ENCODE peak calls at places on chromosomes 1 and 21, in six cellular contexts. R is K562, C is H1, H is NB4, J is adrenal gland, N is esophagus muscularis mucosa. X is an unnamed sample.
A peak's percentile ranks its signal among the peaks of the same experiment; 100 is the strongest.

GRCh38 chr1:150606743-150607142 is 22.7 kb downstream of the ENSA start:
- DNase-seq in C (no peak), R (no peak), J (no peak), H (no peak), N (peak; percentile 90), X (no peak)

GRCh38 chr1:3244539-3245315 is 175.7 kb downstream of the PRDM16 start:
- DNase-seq in J (no peak), R (no peak), N (no peak), C (no peak), H (no peak), X (no peak)

GRCh38 chr1:204754821-204755220 is 69.3 kb upstream of the LRRN2 start:
- DNase-seq in H (no peak), R (no peak), N (no peak), J (no peak), C (no peak), X (no peak)

GRCh38 chr1:167432780-167433179 is 85.5 kb downstream of the CD247 start:
- DNase-seq in H (no peak), N (no peak), C (no peak), J (no peak), R (no peak), X (no peak)

GRCh38 chr1:15139654-15140350 is 13.7 kb upstream of the TMEM51 start:
- DNase-seq in J (peak; percentile 70), C (no peak), H (no peak), N (no peak), R (no peak), X (no peak)

GRCh38 chr1:11376981-11377583 is 101.9 kb upstream of the DISP3 start:
- DNase-seq in N (no peak), H (no peak), R (no peak), J (no peak), C (no peak), X (no peak)

GRCh38 chr1:111911036-111911435 is 78.4 kb downstream of the KCND3 start:
- DNase-seq in N (no peak), J (no peak), H (no peak), C (no peak), R (no peak), X (no peak)

GRCh38 chr1:97254731-97255463 is 533.3 kb downstream of the PTBP2 start:
- DNase-seq in C (no peak), N (no peak), J (no peak), H (no peak), R (no peak), X (no peak)

GRCh38 chr21:43939443-43940328 is 72.4 kb upstream of the TRAPPC10 start:
- DNase-seq in R (no peak), N (no peak), C (no peak), H (no peak), J (no peak), X (no peak)

GRCh38 chr1:180241716-180242544 is 11.9 kb downstream of the LHX4 start:
- DNase-seq in J (no peak), H (peak; percentile 41), N (no peak), C (no peak), R (peak; percentile 45), X (no peak)

GRCh38 chr1:178746345-178746744 is 21.3 kb downstream of the RALGPS2 start:
- DNase-seq in C (no peak), H (no peak), R (no peak), J (no peak), N (no peak), X (no peak)

GRCh38 chr21:45478115-45478801 is 64.0 kb downstream of the SLC19A1 start:
- DNase-seq in H (peak; percentile 90), N (no peak), R (peak; percentile 88), C (peak; percentile 49), J (peak; percentile 77), X (no peak)

GRCh38 chr1:223825767-223826461 is 19.8 kb downstream of the TP53BP2 start:
- DNase-seq in R (no peak), N (no peak), H (peak; percentile 96), C (no peak), J (no peak), X (no peak)

GRCh38 chr1:167713330-167714081 is 8.3 kb upstream of the MPZL1 start:
- DNase-seq in R (no peak), N (no peak), J (peak; percentile 35), H (peak; percentile 46), C (no peak), X (peak; percentile 87)

GRCh38 chr1:119482517-119483425 is 24.2 kb upstream of the HSD3B1 start:
- DNase-seq in C (no peak), J (no peak), R (no peak), N (peak; percentile 82), H (no peak), X (no peak)

GRCh38 chr1:76580206-76580605 is 287.1 kb upstream of the ST6GALNAC5 start:
- DNase-seq in J (no peak), C (no peak), R (no peak), H (no peak), N (no peak), X (no peak)

GRCh38 chr21:37532868-37533780 is 166.6 kb downstream of the DYRK1A start:
- DNase-seq in N (peak; percentile 24), J (no peak), C (peak; percentile 10), R (peak; percentile 47), H (peak; percentile 78), X (no peak)

GRCh38 chr1:235239821-235240220 is 78.8 kb upstream of the RBM34 start:
- DNase-seq in H (no peak), J (no peak), N (no peak), R (no peak), C (no peak), X (no peak)

GRCh38 chr1:100147875-100148274 is 14.9 kb downstream of the TRMT13 start:
- DNase-seq in J (no peak), N (no peak), R (no peak), C (no peak), H (no peak), X (no peak)

GRCh38 chr1:25245809-25246599 is 1.2 kb downstream of the RSRP1 start:
- DNase-seq in C (no peak), R (peak; percentile 45), H (peak; percentile 34), J (peak; percentile 34), N (no peak), X (no peak)

GRCh38 chr1:232767381-232768074 is 37.7 kb upstream of the MAP10 start:
- DNase-seq in N (no peak), R (no peak), H (peak; percentile 90), C (no peak), J (peak; percentile 69), X (peak; percentile 86)

GRCh38 chr1:22221233-22221780 is 78.4 kb upstream of the WNT4 start:
- DNase-seq in C (no peak), N (no peak), J (no peak), R (no peak), H (no peak), X (no peak)

GRCh38 chr1:200907611-200908097 is 13.0 kb downstream of the INAVA start:
- DNase-seq in R (no peak), N (no peak), C (no peak), J (no peak), H (peak; percentile 96), X (no peak)

GRCh38 chr1:217630711-217631591 is at the start of the genes GPATCH2 and SPATA17:
- DNase-seq in R (peak; percentile 22), J (peak; percentile 83), H (peak; percentile 85), C (peak; percentile 44), N (peak; percentile 96), X (peak; percentile 66)
- TF ChIP-seq CTCF in R (no peak), J (peak; percentile 74), H (no peak), C (no peak), N (peak; percentile 50), X (no peak)

DNA sequence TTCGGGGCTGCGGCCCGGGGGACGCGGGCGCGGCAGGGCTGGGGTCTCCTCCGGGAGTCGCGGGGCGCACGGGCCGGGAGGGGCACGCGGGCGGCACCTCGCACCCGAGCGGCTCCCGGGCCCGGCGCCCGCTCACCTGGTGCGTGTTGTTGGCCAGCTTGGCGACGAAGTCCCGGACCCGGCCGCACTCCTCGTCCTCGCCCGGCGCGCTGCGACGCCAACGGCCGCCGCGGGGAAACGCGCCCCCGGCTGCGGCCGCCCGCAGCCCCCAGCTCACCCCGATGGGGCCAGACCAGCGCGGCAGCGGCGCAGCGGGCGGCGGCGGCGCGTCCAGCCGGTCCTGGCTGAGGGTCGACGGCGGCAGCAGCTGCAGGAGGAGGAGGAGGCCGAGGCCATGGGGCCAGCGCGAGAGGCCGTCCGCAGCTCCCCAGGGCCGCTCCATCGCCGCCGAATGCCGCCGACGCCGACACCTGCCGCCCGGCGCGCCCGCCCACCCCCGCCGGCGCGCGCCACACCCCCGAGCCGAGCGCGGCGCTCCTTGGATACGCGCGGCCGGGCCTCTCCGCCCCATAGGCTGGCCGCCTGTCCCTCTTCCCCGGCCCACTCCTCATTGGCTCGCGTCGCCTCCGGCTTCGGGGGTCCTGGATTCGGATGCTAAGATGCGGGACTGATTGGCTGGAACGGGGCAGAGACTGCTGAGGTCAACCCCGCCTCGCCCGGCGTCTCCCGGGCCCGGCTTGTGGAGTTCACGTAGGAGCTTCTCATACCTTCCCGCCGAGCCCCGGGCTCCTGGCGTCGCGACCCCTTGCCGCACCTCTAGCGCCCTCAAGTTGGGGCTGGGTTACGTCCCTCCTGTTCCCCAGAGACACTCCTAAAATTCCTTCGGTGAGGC is at the start of gene SORT1:
- DNase-seq in C (peak; percentile 98), R (peak; percentile 95), J (peak; percentile 85), N (peak; percentile 97), H (peak; percentile 45), X (peak; percentile 64)
- TF ChIP-seq POLR2A in C (peak; percentile 69), R (no peak), J (peak; percentile 70), N (peak; percentile 11), H (no peak), X (no peak)

GRCh38 chr1:192489748-192490147 is 85.8 kb upstream of the RGS1 start:
- DNase-seq in J (peak; percentile 17), C (no peak), N (no peak), H (peak; percentile 40), R (no peak), X (peak; percentile 77)

GRCh38 chr1:192489046-192489445 is 86.5 kb upstream of the RGS1 start:
- DNase-seq in C (no peak), R (no peak), H (no peak), J (no peak), N (no peak), X (no peak)

GRCh38 chr1:192491804-192492554 is 83.6 kb upstream of the RGS1 start:
- DNase-seq in N (no peak), H (no peak), C (no peak), R (no peak), J (no peak), X (no peak)

GRCh38 chr1:192485692-192486436 is 89.7 kb upstream of the RGS1 start:
- DNase-seq in H (no peak), R (no peak), J (peak; percentile 91), C (no peak), N (peak; percentile 96), X (peak; percentile 90)

GRCh38 chr1:192488058-192488457 is 87.5 kb upstream of the RGS1 start:
- DNase-seq in J (no peak), N (no peak), H (no peak), R (peak; percentile 23), C (no peak), X (no peak)
- TF ChIP-seq CTCF in J (no peak), N (peak; percentile 34), H (no peak), R (no peak), C (peak; percentile 61), X (no peak)

GRCh38 chr1:113761937-113762336 is 2.7 kb upstream of the PHTF1 start:
- DNase-seq in N (no peak), H (no peak), J (no peak), R (no peak), C (no peak), X (no peak)

GRCh38 chr1:113758631-113759340 is 500 bp downstream of the PHTF1 start:
- DNase-seq in H (peak; percentile 80), C (peak; percentile 7), R (peak; percentile 87), J (peak; percentile 69), N (no peak), X (peak; percentile 89)

GRCh38 chr1:113760102-113760804 is 967 bp upstream of the PHTF1 start:
- DNase-seq in N (no peak), H (no peak), C (no peak), J (no peak), R (no peak), X (no peak)

GRCh38 chr1:113756461-113756860 is 2.8 kb downstream of the PHTF1 start:
- DNase-seq in J (no peak), N (no peak), C (no peak), R (no peak), H (no peak), X (no peak)

GRCh38 chr1:113759341-113760101 is at the start of gene PHTF1:
- DNase-seq in C (peak; percentile 53), R (peak; percentile 91), N (peak; percentile 93), J (peak; percentile 82), H (peak; percentile 91), X (peak; percentile 94)
- TF ChIP-seq POLR2A in C (peak; percentile 73), R (peak; percentile 97), N (peak; percentile 46), J (peak; percentile 81), H (peak; percentile 86), X (no peak)